ENCODE peak calls at places on chromosomes 12 and 14, in six cellular contexts. B is fibroblast of lung, M is suprapubic skin, T is SJCRH30, D is K562, K is heart right ventricle. J is an unnamed sample. For H3K4me1, the result is how much of the 10 kb centered on the place peaks cover.

GRCh38 chr12:46963977-46964376 is 115.4 kb upstream of the PCED1B start:
- DNase-seq in D (no peak), T (no peak), B (peak), M (no peak), K (peak), J (no peak)

GRCh38 chr14:20548414-20549158 is 12.3 kb downstream of the RNASE9 start:
- DNase-seq in T (no peak), M (no peak), B (no peak), D (peak), K (no peak), J (no peak)

GRCh38 chr12:94948232-94948810 is 55.2 kb downstream of the NDUFA12 start:
- DNase-seq in M (no peak), B (no peak), T (no peak), K (no peak), D (no peak), J (no peak)

GRCh38 chr14:65321370-65321875 is 91.1 kb upstream of the FUT8 start:
- DNase-seq in D (no peak), T (peak), B (no peak), K (no peak), M (no peak), J (no peak)

GRCh38 chr14:90491221-90491867 is 94.5 kb downstream of the CALM1 start:
- DNase-seq in D (no peak), B (peak), M (no peak), K (peak), T (peak), J (peak)

GRCh38 chr14:90546767-90547166 is 149.9 kb downstream of the CALM1 start:
- DNase-seq in K (no peak), D (no peak), M (no peak), B (no peak), T (no peak), J (peak)

GRCh38 chr14:20690848-20691640 is 2.5 kb downstream of the ANG start:
- DNase-seq in D (peak), K (peak), M (no peak), T (peak), B (peak), J (no peak)

GRCh38 chr12:120690978-120691377 is 4.0 kb downstream of the MLEC start:
- DNase-seq in D (no peak), B (no peak), T (no peak), M (no peak), K (no peak), J (no peak)

GRCh38 chr12:84772281-84772680 is 140.3 kb downstream of the SLC6A15 start:
- DNase-seq in D (no peak), M (no peak), T (no peak), B (peak), K (no peak), J (no peak)

GRCh38 chr12:127107744-127108143 is 1159.2 kb upstream of the TMEM132C start:
- DNase-seq in K (no peak), B (no peak), M (no peak), T (no peak), D (no peak), J (no peak)

GRCh38 chr14:23248601-23249000 is 10.9 kb downstream of the RNF212B start:
- DNase-seq in T (peak), D (no peak), B (peak), M (no peak), K (no peak), J (no peak)

GRCh38 chr12:117018276-117018675 is 80.9 kb downstream of the TESC start:
- DNase-seq in T (no peak), D (no peak), M (no peak), K (no peak), B (no peak), J (no peak)

GRCh38 chr14:51293149-51293925 is 53.3 kb downstream of the TMX1 start:
- DNase-seq in B (peak), T (no peak), K (peak), M (peak), D (no peak), J (peak)

GRCh38 chr14:68787235-68787727 is 5.6 kb downstream of the ZFP36L1 start:
- DNase-seq in D (no peak), M (no peak), T (no peak), K (no peak), B (peak), J (no peak)

GRCh38 chr14:105529506-105530445 is 3.4 kb downstream of the TMEM121 start:
- DNase-seq in B (no peak), M (peak), D (no peak), K (peak), T (no peak), J (no peak)

GRCh38 chr12:12927211-12928079 is 24.5 kb downstream of the GPRC5D start:
- DNase-seq in M (peak), B (peak), T (no peak), K (peak), D (peak), J (peak)

GRCh38 chr12:2243275-2243674 is 190.5 kb downstream of the CACNA1C start:
- DNase-seq in D (no peak), K (no peak), T (no peak), M (no peak), B (peak), J (no peak)

GRCh38 chr12:84814664-84815245 is 97.8 kb downstream of the SLC6A15 start:
- DNase-seq in K (no peak), M (no peak), D (no peak), T (peak), B (peak), J (no peak)

GRCh38 chr12:45138609-45139008 is 77.3 kb upstream of the ANO6 start:
- DNase-seq in B (no peak), M (no peak), K (no peak), T (no peak), D (no peak), J (no peak)

GRCh38 chr14:24367506-24368214 is at the start of gene NFATC4:
- DNase-seq in K (peak), M (peak), D (peak), B (peak), T (peak), J (peak)

GRCh38 chr12:70049596-70050360 is 193.5 kb upstream of the CNOT2 start:
- DNase-seq in M (no peak), T (no peak), K (no peak), B (no peak), D (peak), J (no peak)

GRCh38 chr14:103155013-103155412 is 31.8 kb downstream of the TNFAIP2 start:
- DNase-seq in T (no peak), M (peak), D (no peak), K (peak), B (no peak), J (peak)

GRCh38 chr14:86799244-86799647 is 1193.7 kb downstream of the GALC start:
- DNase-seq in D (no peak), T (peak), K (no peak), B (peak), M (no peak), J (no peak)

GRCh38 chr14:33432407-33433023 is 493.8 kb downstream of the NPAS3 start:
- DNase-seq in D (no peak), M (no peak), K (no peak), T (peak), B (peak), J (no peak)

GRCh38 chr12:116861331-116861730 is 19.9 kb downstream of the HRK start:
- DNase-seq in K (peak), T (peak), D (peak), B (peak), M (no peak), J (peak)

GRCh38 chr12:52977195-52977594 is 28.3 kb downstream of the KRT18 start:
- DNase-seq in T (no peak), B (no peak), K (no peak), D (no peak), M (no peak), J (no peak)

GRCh38 chr12:123762715-123763052 is 583 bp downstream of the DNAH10 start:
- DNase-seq in K (no peak), T (no peak), B (no peak), D (no peak), M (no peak), J (no peak)

GRCh38 chr12:8590842-8591545 is 21.7 kb downstream of the AICDA start:
- DNase-seq in D (no peak), B (no peak), M (no peak), K (no peak), T (no peak), J (no peak)

GRCh38 chr12:109950625-109951024 is 45.5 kb downstream of the GIT2 start:
- DNase-seq in B (no peak), K (no peak), D (no peak), T (no peak), M (no peak), J (no peak)
- H3K4me1 ChIP-seq in B (half or more), K (half or more), D (under half), T (half or more), M (under half), J (under half)

DNA sequence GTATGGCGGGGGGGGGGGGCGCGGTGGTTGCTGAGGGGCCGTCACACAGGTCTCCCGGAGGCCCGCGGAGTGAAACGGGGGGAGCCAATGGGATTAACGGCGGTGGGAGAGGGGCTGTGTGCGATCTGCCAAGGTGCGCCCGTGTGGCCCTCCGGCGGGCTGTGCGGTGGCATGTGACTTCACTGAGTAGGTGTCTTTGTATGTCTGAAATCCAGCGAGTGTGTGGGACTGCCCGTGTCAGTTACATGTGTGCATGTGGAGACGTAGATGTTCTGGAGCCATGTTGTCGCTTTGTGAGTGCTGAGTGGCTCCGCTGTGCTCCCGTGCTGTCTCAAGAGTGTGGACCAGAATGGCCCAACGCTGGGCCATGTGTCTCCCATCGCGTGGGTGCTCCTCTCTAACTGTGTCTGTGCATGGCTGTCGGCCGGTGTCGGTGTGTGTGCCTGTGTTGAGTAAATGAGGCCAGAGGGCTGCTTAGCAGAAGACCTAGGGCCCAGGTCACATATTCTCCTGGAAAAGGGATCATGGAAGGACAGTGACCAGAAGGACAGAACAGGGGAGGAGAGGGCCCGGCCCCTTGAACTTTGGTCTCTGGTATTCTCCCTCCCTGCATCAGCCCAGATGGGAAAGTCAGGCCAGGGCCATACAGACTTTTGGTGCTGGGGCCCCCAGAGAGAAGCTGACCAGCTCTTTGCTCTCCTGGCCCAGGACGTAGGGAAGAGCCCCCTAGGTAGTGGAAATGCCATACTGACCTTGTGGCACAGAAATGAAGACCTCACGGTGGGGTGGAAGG is 1.6 kb downstream of the PTMS start:
- DNase-seq in M (no peak), T (no peak), D (no peak), K (peak), B (peak), J (no peak)
- H3K4me3 ChIP-seq in M (peak), T (peak), D (peak), K (peak), B (peak), J (peak)

DNA sequence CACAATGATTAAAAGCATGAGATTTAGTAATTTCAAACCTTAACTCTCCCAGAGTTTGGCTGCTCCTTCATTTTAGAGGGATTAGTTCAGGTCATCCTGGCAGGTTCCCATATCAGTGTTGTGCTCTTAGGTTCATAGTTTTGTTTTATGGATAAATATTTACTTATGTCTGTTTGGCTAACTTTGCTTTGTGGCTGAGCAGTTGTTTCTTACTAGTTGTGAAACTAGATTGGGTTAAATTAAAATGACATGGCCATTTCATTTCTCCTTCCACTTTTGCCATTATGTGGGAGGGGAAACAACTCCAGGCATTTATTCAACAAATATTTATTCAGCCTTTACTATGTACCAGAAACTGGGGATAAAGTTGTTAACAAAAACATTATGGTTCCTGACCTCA is 158.8 kb downstream of the TMTC3 start:
- DNase-seq in T (no peak), D (no peak), B (no peak), M (no peak), K (no peak), J (no peak)
- H3K27ac ChIP-seq in T (no peak), D (no peak), B (no peak), M (no peak), K (no peak), J (no peak)

DNA sequence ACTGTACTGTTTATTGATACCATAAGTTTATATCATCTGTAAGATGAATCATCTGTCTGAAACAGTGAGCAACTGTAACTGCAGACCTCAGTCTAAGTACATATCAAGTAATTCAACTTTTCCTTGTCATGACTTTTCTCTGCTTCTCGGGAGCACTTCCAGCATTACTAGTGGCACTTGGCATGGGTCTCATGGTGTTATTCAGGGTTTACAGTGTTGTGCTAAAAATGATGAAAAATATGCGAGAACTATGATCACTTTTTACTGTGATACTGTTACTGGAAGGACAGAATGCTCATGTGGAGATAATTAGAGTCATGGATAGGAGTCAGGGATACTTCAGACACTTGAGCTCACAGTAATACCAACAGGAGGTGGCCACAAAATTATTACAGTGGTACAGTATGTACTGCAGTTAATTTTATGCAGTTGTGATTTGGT is 8.3 kb downstream of the KTN1 start:
- DNase-seq in T (no peak), D (no peak), K (no peak), M (no peak), B (peak), J (no peak)
- H3K4me1 ChIP-seq in T (under half), D (under half), K (half or more), M (half or more), B (under half), J (under half)

GRCh38 chr12:67320614-67321305 is 51.6 kb downstream of the CAND1 start:
- DNase-seq in B (peak), D (no peak), T (no peak), K (no peak), M (no peak), J (no peak)
- H3K4me3 ChIP-seq in B (no peak), D (no peak), T (no peak), K (no peak), M (no peak), J (no peak)

GRCh38 chr14:104442611-104443390 is 136.8 kb upstream of the C14orf180 start:
- DNase-seq in K (no peak), T (no peak), B (no peak), D (no peak), M (peak), J (peak)

GRCh38 chr14:104445086-104445485 is 134.5 kb upstream of the C14orf180 start:
- DNase-seq in D (no peak), K (no peak), M (no peak), T (no peak), B (no peak), J (peak)

GRCh38 chr14:104443391-104444158 is 136.0 kb upstream of the C14orf180 start:
- DNase-seq in B (no peak), K (no peak), D (no peak), M (peak), T (no peak), J (peak)

GRCh38 chr14:104445832-104446381 is 133.7 kb upstream of the C14orf180 start:
- DNase-seq in B (no peak), K (no peak), D (no peak), M (no peak), T (no peak), J (no peak)

GRCh38 chr14:104444159-104445030 is 135.2 kb upstream of the C14orf180 start:
- DNase-seq in D (no peak), M (no peak), B (no peak), K (no peak), T (no peak), J (no peak)
- H3K27ac ChIP-seq in D (no peak), M (no peak), B (no peak), K (no peak), T (no peak), J (no peak)

GRCh38 chr14:54664961-54665360 is 98.0 kb downstream of the SAMD4A start:
- DNase-seq in T (no peak), D (no peak), K (no peak), M (no peak), B (peak), J (no peak)
- H3K4me1 ChIP-seq in T (half or more), D (under half), K (half or more), M (under half), B (under half), J (under half)

GRCh38 chr12:104793280-104793679 is 164.8 kb downstream of the SLC41A2 start:
- DNase-seq in B (peak), D (no peak), T (peak), K (no peak), M (no peak), J (peak)
- H3K4me3 ChIP-seq in B (no peak), D (no peak), T (no peak), K (no peak), M (no peak), J (no peak)

GRCh38 chr12:103955811-103956514 is 9.7 kb upstream of the TDG start:
- DNase-seq in K (no peak), T (no peak), B (peak), D (no peak), M (no peak), J (no peak)
- H3K27ac ChIP-seq in K (peak), T (peak), B (peak), D (peak), M (peak), J (no peak)

J was measured in aorta.